ENCODE peak calls at places on chromosomes 16 and 17, in eight cellular contexts. D is neuronal stem cell, Q is fibroblast of mammary gland, P is cardiac fibroblast, R is lower leg skin, L is aorta, G is stomach, Y is brain microvascular endothelial cell. I is an unnamed sample.

GRCh38 chr17:64938925-64939474 is 19.7 kb upstream of the LRRC37A3 start:
- DNase-seq in R (peak; percentile 87), Y (peak; percentile 25), L (no peak), Q (peak; percentile 26), D (no peak), P (peak; percentile 53), G (peak; percentile 64), I (peak; percentile 73)

GRCh38 chr16:71565812-71566700 is 10.8 kb downstream of the TAT start:
- DNase-seq in G (no peak), D (no peak), R (no peak), Y (no peak), L (no peak), Q (no peak), P (no peak), I (no peak)

GRCh38 chr16:50386139-50386538 is 17.4 kb upstream of the BRD7 start:
- DNase-seq in Q (peak; percentile 24), L (no peak), R (no peak), D (no peak), Y (no peak), P (no peak), G (no peak), I (no peak)

GRCh38 chr16:77276686-77277085 is 77.5 kb downstream of the SYCE1L start:
- DNase-seq in P (no peak), L (no peak), R (no peak), Y (no peak), G (no peak), Q (peak; percentile 12), D (no peak), I (no peak)

GRCh38 chr17:47687748-47688147 is 6.2 kb upstream of the TBKBP1 start:
- DNase-seq in P (no peak), G (no peak), R (no peak), Q (peak; percentile 52), D (no peak), L (no peak), Y (no peak), I (no peak)

GRCh38 chr17:11885051-11885450 is 112.2 kb downstream of the ZNF18 start:
- DNase-seq in P (no peak), L (no peak), D (no peak), G (no peak), Y (no peak), Q (no peak), R (no peak), I (no peak)

GRCh38 chr17:50976951-50977472 is 110.9 kb upstream of the TOB1 start:
- DNase-seq in L (no peak), D (no peak), G (no peak), Y (no peak), R (no peak), P (no peak), Q (no peak), I (no peak)

GRCh38 chr17:50514936-50515702 is 6.9 kb downstream of the MYCBPAP start:
- DNase-seq in G (no peak), Q (peak; percentile 62), R (no peak), P (peak; percentile 80), Y (no peak), D (peak; percentile 56), L (no peak), I (no peak)

GRCh38 chr16:49947907-49948678 is 76.9 kb upstream of the CNEP1R1 start:
- DNase-seq in Y (no peak), P (no peak), D (no peak), Q (no peak), G (no peak), R (no peak), L (no peak), I (no peak)

GRCh38 chr16:81558444-81559175 is 114.0 kb downstream of the CMIP start:
- DNase-seq in P (no peak), G (peak; percentile 92), Q (no peak), Y (no peak), L (peak; percentile 68), R (no peak), D (no peak), I (peak; percentile 88)

GRCh38 chr17:1150863-1151685 is 28.7 kb downstream of the ABR start:
- DNase-seq in P (peak; percentile 42), G (no peak), R (no peak), L (no peak), Q (peak; percentile 15), Y (no peak), D (no peak), I (no peak)

GRCh38 chr17:62854026-62854425 is 45.9 kb upstream of the MARCHF10 start:
- DNase-seq in G (no peak), P (no peak), R (no peak), Y (no peak), L (no peak), D (no peak), Q (peak; percentile 52), I (no peak)

GRCh38 chr17:7446669-7447068 is 1.8 kb downstream of the CHRNB1 start:
- DNase-seq in R (no peak), P (no peak), Q (no peak), L (no peak), G (no peak), Y (no peak), D (no peak), I (no peak)

DNA sequence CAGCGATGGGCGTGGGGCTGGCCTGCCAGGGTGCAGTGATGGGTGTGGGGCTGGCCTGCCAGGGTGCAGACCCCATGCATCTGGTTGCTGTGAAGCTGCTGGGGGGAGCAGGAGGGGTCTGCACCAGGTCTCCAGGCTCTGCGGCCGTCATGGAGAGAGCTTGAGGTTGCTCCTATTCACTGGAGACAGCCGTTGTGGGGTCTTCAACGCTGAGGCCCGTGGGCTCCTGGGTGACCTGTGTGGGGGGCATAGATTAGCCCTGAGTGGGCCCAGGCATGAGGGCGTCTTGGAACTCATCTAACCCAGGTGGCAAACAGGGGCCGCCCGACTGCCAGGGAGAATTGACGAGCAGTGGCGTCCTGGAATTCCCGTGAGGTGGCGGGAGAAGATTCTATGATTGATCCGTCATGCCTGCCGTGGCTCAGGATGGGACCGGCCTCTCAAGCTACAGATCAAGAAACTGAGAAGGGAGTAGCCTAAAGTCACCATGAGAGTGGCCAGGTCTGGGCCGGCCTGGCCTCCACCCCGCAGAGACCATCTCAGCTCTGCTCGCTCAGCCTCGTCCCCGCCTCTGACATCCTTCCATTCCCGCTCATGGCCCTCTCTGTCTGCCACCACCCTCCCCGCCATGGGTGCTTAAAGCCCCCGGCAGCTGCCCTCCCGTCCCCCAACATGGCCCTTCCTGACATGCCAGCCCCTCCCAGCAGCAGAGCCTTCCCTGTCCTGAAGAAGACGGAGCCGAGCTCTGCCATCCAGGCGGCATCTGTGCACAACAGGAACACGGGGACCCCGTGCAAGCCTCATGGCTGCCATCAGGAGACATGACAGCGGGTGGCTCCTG is 50.7 kb upstream of the ACSF3 start:
- DNase-seq in D (no peak), G (no peak), L (peak; percentile 66), P (no peak), Y (no peak), Q (no peak), R (no peak), I (no peak)
- H3K4me3 ChIP-seq in D (no peak overlapping the region), G (no peak overlapping the region), L (no peak overlapping the region), P (no peak overlapping the region), Y (no peak overlapping the region), Q (no peak overlapping the region), R (no peak overlapping the region), I (no peak overlapping the region)

GRCh38 chr17:61416540-61417363 is 17.1 kb downstream of the TBX2 start:
- DNase-seq in P (peak; percentile 90), R (peak; percentile 97), Y (peak; percentile 77), D (peak; percentile 93), L (peak; percentile 97), Q (peak; percentile 84), G (peak; percentile 74), I (peak; percentile 81)
- H3K4me3 ChIP-seq in P (peak overlapping the region; percentile 1), R (no peak overlapping the region), Y (peak overlapping the region; percentile 40), D (peak overlapping the region; percentile 35), L (no peak overlapping the region), Q (peak overlapping the region; percentile 24), G (peak overlapping the region; percentile 15), I (no peak overlapping the region)

GRCh38 chr17:45018514-45019176 is 32.8 kb downstream of the DCAKD start:
- DNase-seq in L (no peak), D (no peak), R (no peak), P (no peak), Q (peak; percentile 30), Y (no peak), G (no peak), I (no peak)
- H3K4me3 ChIP-seq in L (peak overlapping the region; percentile 57), D (peak overlapping the region; percentile 39), R (peak overlapping the region; percentile 26), P (peak overlapping the region; percentile 36), Q (peak overlapping the region; percentile 46), Y (peak overlapping the region; percentile 53), G (peak overlapping the region; percentile 55), I (no peak overlapping the region)

DNA sequence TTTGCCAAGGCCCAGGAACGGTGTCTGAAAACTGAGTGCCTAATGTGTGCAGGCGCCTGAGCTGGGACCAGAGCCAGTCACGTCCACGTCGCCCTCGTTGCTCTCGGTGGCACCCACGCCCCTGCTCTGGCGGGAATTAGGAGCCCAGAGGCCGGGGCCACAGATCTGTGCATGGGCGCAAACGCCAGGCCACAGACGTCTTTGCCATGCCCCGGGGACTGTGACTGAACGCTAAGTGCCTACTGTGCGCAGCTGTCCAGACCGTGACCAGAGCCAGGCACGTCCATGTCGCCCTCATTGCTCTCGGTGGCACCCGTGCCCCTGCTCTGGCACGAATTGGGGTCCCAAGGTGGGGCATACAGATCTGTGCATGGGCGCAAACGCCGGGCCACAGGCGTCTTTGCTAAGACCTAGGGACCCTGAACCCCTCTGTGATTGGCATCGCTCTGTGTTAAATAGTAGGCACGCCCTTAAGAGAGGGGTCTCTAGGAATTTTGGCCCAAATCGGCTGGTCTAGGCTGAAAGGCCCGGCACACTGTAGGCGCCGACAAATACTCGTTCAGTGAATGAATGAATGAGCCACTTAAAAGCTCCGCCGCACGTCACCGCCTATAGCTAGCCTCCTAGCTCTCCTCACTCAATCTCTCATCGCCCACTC is 830 bp upstream of the UBALD1 start:
- DNase-seq in Q (no peak), P (no peak), L (peak; percentile 80), G (no peak), D (no peak), R (no peak), Y (no peak), I (peak; percentile 83)
- H3K4me3 ChIP-seq in Q (peak overlapping the region; percentile 38), P (peak overlapping the region; percentile 19), L (no peak overlapping the region), G (peak overlapping the region; percentile 92), D (peak overlapping the region; percentile 94), R (no peak overlapping the region), Y (peak overlapping the region; percentile 67), I (no peak overlapping the region)

GRCh38 chr17:56935461-56935860 is 21.6 kb upstream of the TRIM25 start:
- DNase-seq in G (no peak), R (no peak), P (no peak), D (no peak), Q (no peak), L (no peak), Y (no peak), I (no peak)
- H3K4me3 ChIP-seq in G (no peak overlapping the region), R (no peak overlapping the region), P (no peak overlapping the region), D (no peak overlapping the region), Q (no peak overlapping the region), L (no peak overlapping the region), Y (no peak overlapping the region), I (no peak overlapping the region)

I was measured in mucosa of descending colon.